ENCODE peak calls at places on chromosomes 12 and 14, in five cellular contexts. One of them, this sample, is unnamed.

GRCh38 chr12:27984275-27984674 is 11.7 kb upstream of the PTHLH start:
- DNase-seq in heart left ventricle: no peak
- DNase-seq in hepatocyte: no peak
- DNase-seq in psoas muscle: no peak
- DNase-seq in PC-3: peak; percentile 100
- DNase-seq in this sample: peak; percentile 79

GRCh38 chr14:94217116-94217515 is 43.0 kb downstream of the PPP4R4 start:
- DNase-seq in heart left ventricle: no peak
- DNase-seq in hepatocyte: peak; percentile 18
- DNase-seq in psoas muscle: no peak
- DNase-seq in PC-3: no peak
- DNase-seq in this sample: no peak

GRCh38 chr14:26199599-26200370 is 398.0 kb downstream of the NOVA1 start:
- DNase-seq in heart left ventricle: no peak
- DNase-seq in hepatocyte: no peak
- DNase-seq in psoas muscle: no peak
- DNase-seq in PC-3: peak; percentile 46
- DNase-seq in this sample: peak; percentile 61

GRCh38 chr14:64566651-64567122 is 16.9 kb downstream of the PPP1R36 start:
- DNase-seq in heart left ventricle: no peak
- DNase-seq in hepatocyte: no peak
- DNase-seq in psoas muscle: no peak
- DNase-seq in PC-3: no peak
- DNase-seq in this sample: no peak

GRCh38 chr12:92558806-92559205 is 144.0 kb upstream of the PLEKHG7 start:
- DNase-seq in heart left ventricle: no peak
- DNase-seq in hepatocyte: no peak
- DNase-seq in psoas muscle: no peak
- DNase-seq in PC-3: no peak
- DNase-seq in this sample: peak; percentile 60

GRCh38 chr12:26523708-26524150 is 309.3 kb downstream of the ITPR2 start:
- DNase-seq in heart left ventricle: peak; percentile 84
- DNase-seq in hepatocyte: peak; percentile 92
- DNase-seq in psoas muscle: peak; percentile 85
- DNase-seq in PC-3: no peak
- DNase-seq in this sample: peak; percentile 61

GRCh38 chr12:72071030-72071429 is 132.4 kb downstream of the TPH2 start:
- DNase-seq in heart left ventricle: no peak
- DNase-seq in hepatocyte: no peak
- DNase-seq in psoas muscle: no peak
- DNase-seq in PC-3: no peak
- DNase-seq in this sample: no peak

GRCh38 chr12:26273811-26274210 is 78.4 kb downstream of the SSPN start:
- DNase-seq in heart left ventricle: no peak
- DNase-seq in hepatocyte: no peak
- DNase-seq in psoas muscle: no peak
- DNase-seq in PC-3: no peak
- DNase-seq in this sample: no peak

GRCh38 chr14:105883066-105884005 is 357.0 kb downstream of the TMEM121 start:
- DNase-seq in heart left ventricle: peak; percentile 12
- DNase-seq in hepatocyte: no peak
- DNase-seq in psoas muscle: peak; percentile 5
- DNase-seq in PC-3: no peak
- DNase-seq in this sample: no peak

GRCh38 chr14:102055181-102055901 is 31.5 kb downstream of the HSP90AA1 start:
- DNase-seq in heart left ventricle: no peak
- DNase-seq in hepatocyte: peak; percentile 43
- DNase-seq in psoas muscle: no peak
- DNase-seq in PC-3: no peak
- DNase-seq in this sample: peak; percentile 78

GRCh38 chr12:13049816-13050215 is 5.6 kb downstream of the FAM234B start:
- DNase-seq in heart left ventricle: no peak
- DNase-seq in hepatocyte: no peak
- DNase-seq in psoas muscle: no peak
- DNase-seq in PC-3: no peak
- DNase-seq in this sample: no peak

GRCh38 chr12:126617312-126617711 is 1552.1 kb downstream of the AACS start:
- DNase-seq in heart left ventricle: no peak
- DNase-seq in hepatocyte: no peak
- DNase-seq in psoas muscle: no peak
- DNase-seq in PC-3: peak; percentile 53
- DNase-seq in this sample: no peak

GRCh38 chr12:14207946-14208612 is 157.4 kb upstream of the ATF7IP start:
- DNase-seq in heart left ventricle: no peak
- DNase-seq in hepatocyte: peak; percentile 74
- DNase-seq in psoas muscle: no peak
- DNase-seq in PC-3: peak; percentile 75
- DNase-seq in this sample: peak; percentile 66

GRCh38 chr14:57323703-57324102 is 54.9 kb downstream of the AP5M1 start:
- DNase-seq in heart left ventricle: no peak
- DNase-seq in hepatocyte: no peak
- DNase-seq in psoas muscle: no peak
- DNase-seq in PC-3: no peak
- DNase-seq in this sample: no peak

GRCh38 chr12:2284857-2285256 is 232.1 kb downstream of the CACNA1C start:
- DNase-seq in heart left ventricle: peak; percentile 79
- DNase-seq in hepatocyte: peak; percentile 86
- DNase-seq in psoas muscle: peak; percentile 74
- DNase-seq in PC-3: peak; percentile 59
- DNase-seq in this sample: no peak

GRCh38 chr12:47813491-47814196 is 6.1 kb downstream of the HDAC7 start:
- DNase-seq in heart left ventricle: peak; percentile 67
- DNase-seq in hepatocyte: no peak
- DNase-seq in psoas muscle: no peak
- DNase-seq in PC-3: no peak
- DNase-seq in this sample: no peak

GRCh38 chr12:10607885-10608458 is 5.4 kb downstream of the MAGOHB start:
- DNase-seq in heart left ventricle: no peak
- DNase-seq in hepatocyte: no peak
- DNase-seq in psoas muscle: no peak
- DNase-seq in PC-3: peak; percentile 25
- DNase-seq in this sample: no peak

GRCh38 chr12:101963703-101964102 is 86.3 kb downstream of the DRAM1 start:
- DNase-seq in heart left ventricle: no peak
- DNase-seq in hepatocyte: no peak
- DNase-seq in psoas muscle: no peak
- DNase-seq in PC-3: no peak
- DNase-seq in this sample: no peak

GRCh38 chr12:1737643-1738286 is 46.9 kb downstream of the ADIPOR2 start:
- DNase-seq in heart left ventricle: no peak
- DNase-seq in hepatocyte: no peak
- DNase-seq in psoas muscle: no peak
- DNase-seq in PC-3: no peak
- DNase-seq in this sample: no peak

GRCh38 chr12:52760623-52761022 is 16.5 kb downstream of the KRT76 start:
- DNase-seq in heart left ventricle: no peak
- DNase-seq in hepatocyte: no peak
- DNase-seq in psoas muscle: no peak
- DNase-seq in PC-3: no peak
- DNase-seq in this sample: no peak

GRCh38 chr12:25119020-25119419 is 75.9 kb downstream of the DNAI7 start:
- DNase-seq in heart left ventricle: no peak
- DNase-seq in hepatocyte: no peak
- DNase-seq in psoas muscle: no peak
- DNase-seq in PC-3: no peak
- DNase-seq in this sample: no peak

DNA sequence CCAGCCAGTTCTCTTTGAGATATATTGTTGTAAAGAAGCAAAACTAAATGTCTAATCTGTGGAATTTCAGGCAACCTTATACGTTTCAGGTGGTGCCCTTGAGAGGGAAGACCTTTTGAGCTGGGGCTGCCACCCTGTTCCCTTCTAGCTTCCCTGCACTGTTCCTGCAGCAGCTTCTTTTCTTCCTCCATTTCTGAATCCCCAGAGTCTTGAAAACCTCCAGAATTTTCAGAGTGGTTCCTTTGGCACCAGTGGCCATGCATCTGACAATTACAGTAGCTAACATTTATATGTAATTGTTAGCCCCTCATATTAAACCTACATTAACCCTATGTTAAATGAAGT is 271.3 kb downstream of the ZFP36L1 start:
- DNase-seq in heart left ventricle: no peak
- DNase-seq in hepatocyte: no peak
- DNase-seq in psoas muscle: no peak
- DNase-seq in PC-3: no peak
- DNase-seq in this sample: no peak
- H3K4me1 ChIP-seq in heart left ventricle: no peaks in the 10 kb centered on the region
- H3K4me1 ChIP-seq in hepatocyte: peaks cover 56% of the 10 kb centered on the region
- H3K4me1 ChIP-seq in psoas muscle: peaks cover 25% of the 10 kb centered on the region
- H3K4me1 ChIP-seq in PC-3: peaks cover 25% of the 10 kb centered on the region
- H3K4me1 ChIP-seq in this sample: peaks cover 34% of the 10 kb centered on the region

GRCh38 chr12:124764451-124764850 is 99.2 kb downstream of the SCARB1 start:
- DNase-seq in heart left ventricle: no peak
- DNase-seq in hepatocyte: peak; percentile 47
- DNase-seq in psoas muscle: peak; percentile 66
- DNase-seq in PC-3: peak; percentile 86
- DNase-seq in this sample: peak; percentile 51
- TF ChIP-seq CTCF in heart left ventricle: peak; percentile 68
- TF ChIP-seq CTCF in hepatocyte: peak; percentile 60
- TF ChIP-seq CTCF in psoas muscle: peak; percentile 84
- TF ChIP-seq CTCF in PC-3: peak; percentile 98
- TF ChIP-seq CTCF in this sample: peak; percentile 77

GRCh38 chr14:68590233-68590535 is 202.7 kb downstream of the ZFP36L1 start:
- DNase-seq in heart left ventricle: no peak
- DNase-seq in hepatocyte: no peak
- DNase-seq in psoas muscle: no peak
- DNase-seq in PC-3: no peak
- DNase-seq in this sample: no peak
- H3K27ac ChIP-seq in heart left ventricle: peak overlapping the region; percentile 72
- H3K27ac ChIP-seq in hepatocyte: peak overlapping the region; percentile 96
- H3K27ac ChIP-seq in psoas muscle: peak overlapping the region; percentile 46
- H3K27ac ChIP-seq in PC-3: no peak overlapping the region
- H3K27ac ChIP-seq in this sample: no peak overlapping the region

DNA sequence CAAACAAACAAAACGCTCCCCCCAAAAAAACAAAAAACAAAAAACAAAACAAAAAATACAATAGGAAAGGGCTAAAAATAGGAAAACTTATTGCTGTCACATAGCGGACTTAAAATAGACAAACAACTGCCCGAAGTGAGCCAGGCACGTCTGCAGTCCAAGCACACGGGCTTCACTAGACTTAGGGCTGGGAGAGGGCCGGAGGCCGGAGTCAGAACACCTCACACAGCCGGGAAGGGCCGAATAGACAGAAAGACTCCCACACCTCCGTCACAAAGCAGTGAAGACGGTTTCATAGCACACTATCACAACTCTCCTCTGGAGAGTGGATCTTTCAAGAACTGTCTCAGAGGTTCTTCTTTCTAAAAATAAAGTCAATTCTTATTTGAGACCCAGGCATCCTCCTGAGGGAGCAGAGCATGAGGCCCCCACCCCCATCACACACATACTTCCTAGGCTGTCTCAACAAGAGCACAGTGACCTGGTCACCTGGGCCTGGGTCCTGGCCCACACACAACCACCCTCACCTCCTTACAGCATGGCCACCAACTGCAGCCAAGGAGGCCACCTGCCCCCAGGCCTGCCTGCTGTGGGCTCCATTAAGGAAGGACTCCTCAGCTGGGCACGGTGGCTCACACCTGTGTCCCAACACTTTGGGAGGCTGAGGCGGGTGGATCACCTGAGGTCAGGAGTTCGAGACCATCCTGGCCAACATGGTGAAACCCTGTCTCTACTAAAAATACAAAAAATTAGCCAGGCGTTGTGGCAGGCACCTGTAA is 6.7 kb downstream of the BAG5 start:
- DNase-seq in heart left ventricle: peak; percentile 28
- DNase-seq in hepatocyte: no peak
- DNase-seq in psoas muscle: no peak
- DNase-seq in PC-3: no peak
- DNase-seq in this sample: no peak
- H3K4me1 ChIP-seq in heart left ventricle: peaks cover 3% of the 10 kb centered on the region
- H3K4me1 ChIP-seq in hepatocyte: peaks cover 2% of the 10 kb centered on the region
- H3K4me1 ChIP-seq in psoas muscle: peaks cover 77% of the 10 kb centered on the region
- H3K4me1 ChIP-seq in PC-3: peaks cover 44% of the 10 kb centered on the region
- H3K4me1 ChIP-seq in this sample: peaks cover 3% of the 10 kb centered on the region

GRCh38 chr12:124273630-124274029 is 21.3 kb upstream of the RFLNA start:
- DNase-seq in heart left ventricle: no peak
- DNase-seq in hepatocyte: peak; percentile 67
- DNase-seq in psoas muscle: no peak
- DNase-seq in PC-3: peak; percentile 53
- DNase-seq in this sample: peak; percentile 82
- TF ChIP-seq CTCF in heart left ventricle: no peak
- TF ChIP-seq CTCF in hepatocyte: peak; percentile 21
- TF ChIP-seq CTCF in psoas muscle: no peak
- TF ChIP-seq CTCF in PC-3: peak; percentile 50
- TF ChIP-seq CTCF in this sample: peak; percentile 68

GRCh38 chr12:31834158-31834557 is 105.3 kb upstream of the AMN1 start:
- DNase-seq in heart left ventricle: no peak
- DNase-seq in hepatocyte: no peak
- DNase-seq in psoas muscle: no peak
- DNase-seq in PC-3: no peak
- DNase-seq in this sample: no peak

GRCh38 chr12:31835276-31835882 is 106.6 kb upstream of the AMN1 start:
- DNase-seq in heart left ventricle: no peak
- DNase-seq in hepatocyte: peak; percentile 5
- DNase-seq in psoas muscle: no peak
- DNase-seq in PC-3: no peak
- DNase-seq in this sample: no peak

GRCh38 chr12:31828057-31828456 is 99.2 kb upstream of the AMN1 start:
- DNase-seq in heart left ventricle: no peak
- DNase-seq in hepatocyte: no peak
- DNase-seq in psoas muscle: no peak
- DNase-seq in PC-3: no peak
- DNase-seq in this sample: no peak

GRCh38 chr12:31833541-31833840 is 104.7 kb upstream of the AMN1 start:
- DNase-seq in heart left ventricle: no peak
- DNase-seq in hepatocyte: no peak
- DNase-seq in psoas muscle: no peak
- DNase-seq in PC-3: peak; percentile 35
- DNase-seq in this sample: no peak

GRCh38 chr12:31832740-31833540 is 104.1 kb upstream of the AMN1 start:
- DNase-seq in heart left ventricle: peak; percentile 18
- DNase-seq in hepatocyte: no peak
- DNase-seq in psoas muscle: no peak
- DNase-seq in PC-3: no peak
- DNase-seq in this sample: no peak
- H3K27ac ChIP-seq in heart left ventricle: no peak overlapping the region
- H3K27ac ChIP-seq in hepatocyte: no peak overlapping the region
- H3K27ac ChIP-seq in psoas muscle: no peak overlapping the region
- H3K27ac ChIP-seq in PC-3: no peak overlapping the region
- H3K27ac ChIP-seq in this sample: no peak overlapping the region